ENCODE peak calls at places on chromosomes 13 and 19, in seven cellular contexts. W is naive thymus-derived CD4-positive, alpha-beta T cell; T is lung; E is tibial nerve; Y is cardiac muscle cell; I is CD4-positive, CD25-positive, alpha-beta regulatory T cell; Q is kidney. U is an unnamed sample. For H3K4me1 and H3K36me3, the result is how much of the 10 kb centered on the place peaks cover.

GRCh38 chr13:95709101-95709500 is 32.2 kb downstream of the DNAJC3 start:
- DNase-seq in Y (no peak), E (no peak), Q (no peak), T (no peak), I (no peak), W (no peak), U (no peak)

GRCh38 chr13:74258951-74259350 is 124.7 kb upstream of the KLF12 start:
- DNase-seq in W (no peak), Q (no peak), E (no peak), T (no peak), I (no peak), Y (no peak), U (no peak)

GRCh38 chr13:60066206-60066605 is 97.5 kb downstream of the DIAPH3 start:
- DNase-seq in Y (no peak), Q (no peak), W (no peak), E (no peak), T (no peak), I (no peak), U (no peak)

GRCh38 chr13:51283361-51283760 is 56.1 kb upstream of the SERPINE3 start:
- DNase-seq in W (no peak), E (no peak), Q (no peak), I (no peak), T (no peak), Y (no peak), U (no peak)

GRCh38 chr13:112795277-112795676 is 105.4 kb downstream of the ATP11A start:
- DNase-seq in E (no peak), Q (no peak), Y (no peak), T (no peak), W (no peak), I (no peak), U (no peak)

GRCh38 chr13:30422056-30422914 is at the start of gene UBE2L5:
- DNase-seq in W (peak), Q (peak), Y (peak), E (peak), T (peak), I (peak), U (no peak)

GRCh38 chr13:46620029-46620428 is 67.1 kb downstream of the LRCH1 start:
- DNase-seq in I (no peak), Q (no peak), Y (no peak), T (no peak), W (no peak), E (no peak), U (no peak)

GRCh38 chr19:41230067-41230857 is 11.2 kb downstream of the AXL start:
- DNase-seq in I (no peak), T (no peak), Q (no peak), Y (no peak), W (no peak), E (no peak), U (no peak)

GRCh38 chr13:86900906-86901305 is 770.3 kb upstream of the SLITRK5 start:
- DNase-seq in W (no peak), Q (no peak), E (no peak), T (no peak), I (no peak), Y (no peak), U (no peak)

GRCh38 chr13:39133781-39134180 is 95.5 kb downstream of the NHLRC3 start:
- DNase-seq in W (no peak), Q (no peak), E (no peak), T (no peak), I (no peak), Y (no peak), U (no peak)

GRCh38 chr13:104810242-104810641 is 1725.2 kb downstream of the EFNB2 start:
- DNase-seq in W (no peak), T (no peak), I (no peak), Q (no peak), E (no peak), Y (no peak), U (no peak)

GRCh38 chr19:6424190-6424938 is at the start of gene KHSRP:
- DNase-seq in I (peak), Y (peak), Q (no peak), T (no peak), W (peak), E (no peak), U (no peak)

GRCh38 chr13:84655677-84656076 is 773.4 kb upstream of the SLITRK1 start:
- DNase-seq in Q (no peak), T (no peak), I (no peak), W (no peak), Y (no peak), E (no peak), U (no peak)

GRCh38 chr19:30023330-30023729 is 81.3 kb downstream of the URI1 start:
- DNase-seq in I (no peak), W (no peak), E (no peak), Q (no peak), Y (no peak), T (no peak), U (no peak)

GRCh38 chr19:39195755-39196154 is 1.0 kb upstream of the NCCRP1 start:
- DNase-seq in T (no peak), W (no peak), I (no peak), E (no peak), Y (no peak), Q (no peak), U (no peak)
- H3K27ac ChIP-seq in T (no peak), W (no peak), I (no peak), E (no peak), Y (no peak), Q (no peak), U (no peak)

DNA sequence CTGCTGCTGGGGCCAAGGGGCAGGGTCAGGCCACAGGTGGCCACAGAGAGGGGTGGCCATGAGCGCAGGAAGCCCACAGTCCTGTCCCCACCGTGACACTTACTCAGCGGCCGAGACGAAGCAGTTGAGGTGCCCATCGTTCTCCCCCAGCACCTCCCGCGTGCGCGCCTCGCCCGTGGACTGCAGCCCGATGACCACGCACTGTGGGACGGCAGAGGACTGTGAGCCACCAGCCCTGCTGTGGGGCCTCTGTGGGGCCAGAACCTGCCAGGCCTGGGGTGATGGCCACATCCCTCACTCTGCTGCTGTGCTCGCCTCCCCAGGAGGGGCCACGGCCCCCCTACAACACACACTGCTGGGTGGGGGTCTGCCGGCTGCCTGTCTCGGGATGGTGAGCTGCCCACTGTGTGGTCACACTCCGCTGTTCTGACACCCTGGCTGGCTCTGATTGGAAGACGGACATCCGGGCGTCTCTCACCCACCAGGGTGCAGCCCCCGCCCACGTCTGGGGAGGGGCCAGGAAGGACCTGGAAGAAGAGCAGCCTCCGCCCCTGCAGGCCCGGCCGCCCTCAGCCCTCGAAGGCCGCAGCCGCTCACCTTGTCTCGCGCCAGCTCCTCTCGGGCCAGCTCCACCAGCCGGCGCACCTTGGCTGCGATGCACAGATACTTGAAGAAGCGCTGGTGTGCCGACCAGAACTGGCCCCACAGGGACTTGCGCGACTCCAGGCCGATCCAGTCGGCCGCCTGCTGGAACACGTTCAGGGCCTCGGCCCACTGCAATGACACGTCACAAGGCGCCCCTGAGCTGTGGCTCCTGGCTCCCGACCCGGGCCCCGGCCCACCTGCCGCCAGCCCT is 13.2 kb downstream of the GPX4 start:
- DNase-seq in Y (no peak), W (no peak), I (no peak), T (no peak), Q (peak), E (no peak), U (no peak)
- H3K4me1 ChIP-seq in Y (under half), W (under half), I (under half), T (under half), Q (under half), E (under half), U (under half)

GRCh38 chr19:58248886-58249285 is 20.2 kb downstream of the ZNF544 start:
- DNase-seq in Y (no peak), E (no peak), I (no peak), W (no peak), Q (no peak), T (no peak), U (no peak)
- H3K36me3 ChIP-seq in Y (half or more), E (under half), I (half or more), W (half or more), Q (half or more), T (under half), U (half or more)

GRCh38 chr13:71034018-71034417 is 833.0 kb downstream of the DACH1 start:
- DNase-seq in Q (peak), E (no peak), Y (no peak), T (no peak), W (no peak), I (no peak), U (no peak)

GRCh38 chr13:71039440-71039839 is 827.6 kb downstream of the DACH1 start:
- DNase-seq in I (no peak), Y (no peak), W (no peak), Q (no peak), E (no peak), T (no peak), U (no peak)
- H3K27ac ChIP-seq in I (no peak), Y (no peak), W (no peak), Q (no peak), E (no peak), T (no peak), U (no peak)

GRCh38 chr13:110907301-110907700 is 7.6 kb downstream of the ANKRD10 start:
- DNase-seq in Q (no peak), E (no peak), Y (no peak), T (no peak), I (no peak), W (no peak), U (no peak)
- H3K4me1 ChIP-seq in Q (under half), E (under half), Y (under half), T (under half), I (under half), W (under half), U (under half)

GRCh38 chr19:46766569-46767317 is 20.5 kb upstream of the STRN4 start:
- DNase-seq in T (no peak), Y (peak), E (no peak), W (peak), Q (no peak), I (peak), U (no peak)

GRCh38 chr19:46775642-46776258 is 12.6 kb downstream of the SLC1A5 start:
- DNase-seq in I (no peak), Q (no peak), E (no peak), W (no peak), Y (no peak), T (no peak), U (no peak)

GRCh38 chr19:46773018-46773399 is 15.4 kb downstream of the SLC1A5 start:
- DNase-seq in Q (no peak), I (no peak), E (no peak), Y (no peak), T (no peak), W (no peak), U (no peak)

GRCh38 chr19:46776927-46777911 is 11.2 kb downstream of the SLC1A5 start:
- DNase-seq in I (no peak), T (no peak), Q (no peak), E (no peak), Y (no peak), W (no peak), U (no peak)

DNA sequence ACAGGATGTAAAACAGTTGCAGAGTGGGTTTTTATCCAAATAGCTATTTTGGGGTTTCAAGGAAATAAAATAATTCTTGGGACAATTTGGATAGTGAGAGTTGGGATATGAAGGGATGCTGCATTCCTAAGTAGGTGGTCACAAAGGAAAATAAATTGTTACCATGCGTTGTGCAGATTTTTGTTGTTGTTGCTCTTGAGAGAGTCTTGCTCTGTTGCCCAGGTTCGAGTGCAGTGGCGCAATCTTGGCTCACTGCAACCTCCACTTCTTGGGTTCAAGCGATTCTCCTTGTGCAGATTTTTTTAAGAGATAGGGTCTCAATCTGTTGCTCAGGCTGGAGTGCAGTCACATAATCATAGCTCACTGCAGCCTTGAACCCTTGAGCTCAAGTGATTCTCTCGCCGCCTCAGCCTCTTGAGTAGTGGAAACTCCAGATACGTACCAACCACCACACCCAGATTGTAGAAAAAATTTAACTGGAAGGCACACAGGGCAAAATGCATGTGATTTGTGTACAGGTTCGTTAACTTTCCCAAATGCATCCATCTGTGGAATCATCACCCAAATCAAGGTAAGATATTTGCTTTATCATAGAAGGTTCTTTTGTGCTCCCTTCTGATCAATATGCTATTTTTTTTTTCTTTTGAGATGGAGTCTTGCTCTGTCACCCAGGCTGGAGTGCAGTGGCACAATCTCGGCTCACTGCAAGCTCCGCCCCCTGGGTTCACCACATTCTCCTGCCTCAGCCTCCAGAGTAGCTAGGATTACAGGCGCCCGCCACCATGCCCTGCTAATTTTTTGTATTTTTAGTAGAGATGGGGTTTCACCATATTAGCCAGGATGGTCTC is 16.0 kb downstream of the SLC1A5 start:
- DNase-seq in T (no peak), I (no peak), Q (no peak), Y (no peak), E (no peak), W (no peak), U (no peak)
- H3K36me3 ChIP-seq in T (under half), I (under half), Q (under half), Y (under half), E (under half), W (under half), U (under half)

DNA sequence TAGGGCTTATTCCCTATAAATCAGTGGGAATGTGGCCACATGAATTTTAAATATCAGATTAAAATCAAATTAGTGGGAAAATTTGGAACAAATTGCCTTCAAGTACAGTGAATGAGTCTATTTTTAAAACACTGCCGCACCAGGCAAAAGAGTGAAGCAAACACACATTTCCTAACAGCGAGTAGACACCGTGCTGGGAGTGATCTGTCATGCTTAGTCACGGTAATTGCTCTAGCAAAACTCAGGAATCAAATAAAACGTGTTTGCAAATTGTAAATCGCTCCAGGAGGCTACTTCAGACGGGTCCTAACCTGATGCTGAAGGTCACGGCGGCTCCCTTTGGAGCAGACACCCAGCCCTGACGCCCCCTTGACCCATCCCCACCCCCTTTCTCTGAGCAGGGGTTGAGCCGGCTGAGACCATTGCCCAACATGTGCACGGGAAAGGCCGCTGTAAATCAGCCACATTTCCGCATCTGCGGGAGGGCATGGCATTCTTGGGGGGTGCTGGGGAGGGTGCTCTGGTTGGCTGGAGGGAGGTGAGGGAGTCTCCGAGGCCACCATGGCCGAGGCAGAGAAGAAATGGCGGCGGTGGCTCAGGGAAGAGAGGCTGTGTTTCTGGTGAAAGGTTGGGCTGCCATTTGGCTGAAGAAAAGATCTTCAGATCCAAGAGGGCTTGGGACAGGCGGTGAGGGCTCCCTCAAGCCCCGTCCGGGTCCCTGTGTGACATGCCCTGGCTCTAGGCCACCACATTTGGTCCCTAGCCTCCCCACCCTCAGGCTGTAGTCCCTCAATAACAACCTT is 8.9 kb downstream of the CEBPA start:
- DNase-seq in I (no peak), W (no peak), T (no peak), Y (no peak), E (no peak), Q (peak), U (no peak)
- H3K27ac ChIP-seq in I (no peak), W (no peak), T (no peak), Y (peak), E (peak), Q (peak), U (no peak)

GRCh38 chr19:45049073-45049736 is 10.4 kb downstream of the CLASRP start:
- DNase-seq in T (no peak), W (no peak), I (no peak), Q (no peak), Y (no peak), E (no peak), U (no peak)

GRCh38 chr19:45047188-45047797 is 8.4 kb downstream of the CLASRP start:
- DNase-seq in T (no peak), Q (no peak), W (no peak), I (no peak), Y (no peak), E (no peak), U (no peak)

GRCh38 chr19:45045671-45046353 is 7.0 kb downstream of the CLASRP start:
- DNase-seq in W (no peak), E (no peak), Q (no peak), T (no peak), I (no peak), Y (peak), U (no peak)

GRCh38 chr19:45050036-45050435 is 11.2 kb downstream of the CLASRP start:
- DNase-seq in T (no peak), Q (no peak), Y (no peak), I (no peak), E (no peak), W (no peak), U (no peak)

DNA sequence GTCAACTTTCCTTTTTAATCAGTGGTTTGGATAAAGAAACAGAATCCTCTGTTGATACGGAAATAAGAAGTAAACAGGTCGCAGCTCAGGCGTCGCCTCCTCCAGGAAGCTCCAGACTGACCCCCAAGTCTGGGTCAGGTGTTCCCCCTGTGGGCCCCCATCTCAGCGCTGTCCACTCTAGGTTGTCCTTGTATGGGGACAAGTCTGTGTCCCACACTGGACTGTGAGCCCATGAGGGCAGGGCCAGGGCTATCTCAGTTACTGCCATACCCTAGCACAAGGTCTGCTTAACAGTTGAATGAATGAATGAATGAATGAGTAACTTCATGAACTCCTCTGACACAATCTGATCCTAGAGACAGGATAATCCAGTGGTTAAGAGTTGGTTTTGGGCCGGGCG is 7.5 kb downstream of the CLASRP start:
- DNase-seq in E (no peak), I (no peak), Y (no peak), Q (no peak), W (no peak), T (no peak), U (no peak)
- H3K4me1 ChIP-seq in E (under half), I (under half), Y (under half), Q (under half), W (under half), T (under half), U (under half)